ENCODE peak calls at places on chromosomes 16 and 17, in nine cellular contexts. B, H, Z, S, T, V, J, K and E are unnamed samples.

GRCh38 chr16:84199861-84200260 is 8.9 kb downstream of the ADAD2 start:
- DNase-seq in S (no peak), K (no peak), H (peak; percentile 56), Z (no peak), J (no peak), V (no peak), B (peak; percentile 70), T (no peak), E (no peak)

GRCh38 chr16:53754938-53755910 is 51.3 kb downstream of the FTO start:
- DNase-seq in V (peak; percentile 83), B (no peak), J (no peak), T (peak; percentile 60), Z (peak; percentile 65), K (peak; percentile 87), H (peak; percentile 66), S (no peak), E (peak; percentile 71)

GRCh38 chr16:27973678-27974077 is 89.8 kb downstream of the GSG1L start:
- DNase-seq in V (no peak), T (no peak), S (peak; percentile 15), H (no peak), B (no peak), Z (no peak), K (no peak), J (no peak), E (no peak)

GRCh38 chr17:67685351-67685750 is 32.4 kb upstream of the NOL11 start:
- DNase-seq in K (no peak), H (no peak), J (no peak), V (no peak), Z (no peak), T (no peak), S (no peak), B (no peak), E (no peak)

GRCh38 chr16:88297178-88297720 is 85.5 kb upstream of the ZNF469 start:
- DNase-seq in H (no peak), S (no peak), B (no peak), Z (no peak), V (no peak), J (no peak), K (no peak), T (no peak), E (no peak)

GRCh38 chr16:84520778-84521770 is 16.6 kb upstream of the MEAK7 start:
- DNase-seq in H (no peak), J (no peak), Z (no peak), K (no peak), B (peak; percentile 58), T (no peak), S (no peak), V (peak; percentile 66), E (no peak)

GRCh38 chr17:67221062-67221998 is 23.7 kb downstream of the HELZ start:
- DNase-seq in Z (no peak), T (peak; percentile 33), H (peak; percentile 61), K (peak; percentile 38), S (peak; percentile 63), V (peak; percentile 37), B (no peak), J (no peak), E (peak; percentile 76)

GRCh38 chr16:67447508-67448076 is 16.7 kb downstream of the HSD11B2 start:
- DNase-seq in B (no peak), J (no peak), T (peak; percentile 42), S (peak; percentile 68), H (peak; percentile 49), K (no peak), Z (peak; percentile 63), V (peak; percentile 53), E (peak; percentile 40)

GRCh38 chr17:42133461-42134041 is 10.9 kb downstream of the HSPB9 start:
- DNase-seq in K (no peak), Z (no peak), H (no peak), J (no peak), V (no peak), B (no peak), S (peak; percentile 81), T (no peak), E (no peak)

GRCh38 chr17:75509528-75510258 is 5.6 kb downstream of the CASKIN2 start:
- DNase-seq in B (peak; percentile 68), H (no peak), T (no peak), S (no peak), J (no peak), Z (no peak), V (no peak), K (no peak), E (no peak)

GRCh38 chr16:14399397-14400284 is 230.4 kb downstream of the PARN start:
- DNase-seq in H (peak; percentile 78), S (peak; percentile 86), B (no peak), V (peak; percentile 83), Z (no peak), J (no peak), K (peak; percentile 83), T (peak; percentile 62), E (peak; percentile 66)
- TF ChIP-seq CTCF in H (no peak), S (no peak), B (no peak), V (no peak), Z (no peak), J (no peak), K (no peak), T (no peak), E (no peak)

DNA sequence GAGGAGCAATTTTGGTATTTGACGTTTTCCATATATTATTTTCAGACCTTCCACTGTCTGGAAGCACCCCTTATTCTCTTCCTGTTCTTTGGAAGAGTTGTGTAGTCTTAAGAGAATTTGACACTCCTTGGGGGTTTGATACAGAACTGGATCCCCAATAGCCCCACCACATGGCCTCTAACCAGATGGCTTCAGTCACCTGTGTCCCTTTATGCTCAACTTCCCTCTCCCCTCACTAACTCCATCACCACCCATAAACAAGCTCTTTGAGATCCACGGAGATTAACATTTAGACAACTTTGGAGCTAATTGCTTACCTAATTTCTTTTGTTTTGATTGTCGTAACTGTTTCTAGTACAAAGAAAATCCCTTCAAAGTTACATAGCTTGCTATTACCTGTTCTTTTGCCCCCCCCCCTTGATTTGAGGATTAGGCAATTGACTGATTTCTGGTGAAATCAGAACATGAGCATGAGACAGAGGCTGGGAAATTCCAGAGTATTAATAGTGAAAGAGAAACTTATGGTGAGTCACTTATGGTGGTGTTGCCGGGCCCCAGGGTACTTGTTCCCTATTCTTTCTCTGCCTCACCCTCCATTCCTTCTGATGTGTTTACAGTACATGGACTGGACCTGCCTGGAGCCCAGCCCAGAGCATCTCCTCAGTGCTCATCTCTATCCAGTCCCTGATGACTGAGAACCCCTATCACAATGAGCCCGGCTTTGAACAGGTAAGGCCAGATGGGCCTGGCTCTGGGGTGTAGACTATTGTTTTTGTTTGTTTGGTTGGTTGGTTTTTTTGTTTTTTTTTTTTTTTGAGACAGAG is 7.5 kb downstream of the UBE2Z start:
- DNase-seq in V (peak; percentile 90), Z (peak; percentile 31), T (peak; percentile 93), S (peak; percentile 84), J (peak; percentile 76), K (peak; percentile 84), H (peak; percentile 84), B (no peak), E (peak; percentile 96)
- H3K4me3 ChIP-seq in V (no peak overlapping the region), Z (no peak overlapping the region), T (no peak overlapping the region), S (peak overlapping the region; percentile 54), J (no peak overlapping the region), K (peak overlapping the region; percentile 30), H (peak overlapping the region; percentile 42), B (no peak overlapping the region), E (no peak overlapping the region)

DNA sequence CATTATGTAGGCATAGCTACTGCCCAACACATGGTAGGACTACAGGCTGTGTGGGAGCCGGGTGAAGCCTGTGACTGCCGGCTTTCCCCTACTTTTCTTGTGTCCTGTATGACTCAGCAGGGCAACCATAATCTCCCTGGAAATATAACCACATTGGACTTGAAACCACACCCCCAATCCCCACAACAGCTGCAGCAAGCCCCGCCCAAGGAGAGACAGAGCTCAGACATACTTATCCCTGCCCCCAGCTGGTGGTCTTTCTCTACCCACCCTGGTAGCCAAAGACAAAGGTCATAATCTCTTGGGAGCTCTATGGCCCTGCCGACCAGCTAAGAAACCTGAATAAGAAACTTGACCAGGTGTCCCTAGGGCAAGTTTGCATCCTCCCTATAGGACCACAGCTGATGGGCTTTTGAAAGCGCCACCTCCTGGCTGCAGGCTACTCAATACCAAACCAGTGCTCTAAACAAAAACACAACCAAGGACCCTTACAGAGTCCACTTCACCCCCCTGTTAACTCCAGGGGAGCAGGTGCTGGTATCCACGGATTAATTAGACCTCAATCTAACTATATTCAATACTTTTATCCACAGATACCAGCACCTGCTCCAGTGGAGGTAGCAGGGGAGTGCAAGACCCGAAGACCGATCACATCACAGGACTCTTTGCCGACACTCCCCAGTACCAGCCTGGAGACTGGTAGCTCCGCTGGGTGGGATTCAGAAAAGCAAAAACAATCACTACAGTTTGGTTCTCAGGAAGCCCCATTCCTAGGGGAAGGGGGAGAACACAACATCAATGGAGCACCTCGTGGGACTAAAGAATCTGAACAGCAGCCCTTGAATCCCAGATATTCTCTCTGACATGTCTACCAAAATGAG is 91.2 kb downstream of the IRX5 start:
- DNase-seq in H (peak; percentile 33), T (no peak), Z (no peak), J (peak; percentile 45), K (peak; percentile 65), S (peak; percentile 5), B (no peak), V (peak; percentile 35), E (peak; percentile 19)
- TF ChIP-seq CTCF in H (no peak), T (no peak), Z (no peak), J (peak; percentile 22), K (no peak), S (no peak), B (no peak), V (no peak), E (peak; percentile 2)

GRCh38 chr17:55266958-55267688 is 2.4 kb downstream of the HLF start:
- DNase-seq in H (no peak), Z (no peak), T (no peak), J (no peak), S (no peak), K (no peak), V (no peak), B (no peak), E (no peak)
- H3K4me3 ChIP-seq in H (no peak overlapping the region), Z (no peak overlapping the region), T (no peak overlapping the region), J (no peak overlapping the region), S (no peak overlapping the region), K (no peak overlapping the region), V (no peak overlapping the region), B (peak overlapping the region; percentile 61), E (no peak overlapping the region)

GRCh38 chr17:20941872-20942271 is 100.9 kb downstream of the USP22 start:
- DNase-seq in B (no peak), Z (no peak), J (no peak), H (no peak), K (no peak), V (no peak), S (no peak), T (no peak), E (no peak)

GRCh38 chr17:20934288-20934687 is 108.5 kb downstream of the USP22 start:
- DNase-seq in T (no peak), H (no peak), B (no peak), K (peak; percentile 7), Z (no peak), V (no peak), S (no peak), J (no peak), E (no peak)

GRCh38 chr17:20935740-20936139 is 107.1 kb downstream of the USP22 start:
- DNase-seq in H (peak; percentile 60), S (no peak), Z (no peak), K (peak; percentile 84), V (peak; percentile 85), J (peak; percentile 37), T (peak; percentile 75), B (no peak), E (peak; percentile 92)

DNA sequence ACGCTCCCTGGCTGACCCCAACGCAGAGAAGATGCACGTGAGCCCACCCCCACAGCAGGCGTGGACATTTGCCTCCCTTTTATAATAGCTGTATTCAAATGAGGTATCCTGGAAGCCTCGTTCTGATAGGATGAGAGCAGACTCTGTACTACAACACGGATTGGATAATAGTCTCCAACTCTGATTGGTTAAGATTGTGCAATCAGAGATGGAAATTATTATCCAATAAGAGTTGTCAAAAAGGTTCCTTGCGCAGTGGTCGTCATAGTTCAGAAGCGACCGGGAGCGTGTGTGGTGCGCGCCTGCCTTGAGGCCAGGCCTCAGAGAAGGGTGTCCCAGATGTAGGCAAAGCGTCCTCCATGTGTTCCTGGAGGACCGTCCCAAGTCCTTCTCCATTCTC is 104.6 kb downstream of the USP22 start:
- DNase-seq in J (no peak), T (no peak), H (no peak), Z (no peak), K (no peak), S (no peak), V (no peak), B (no peak), E (no peak)
- TF ChIP-seq CTCF in J (no peak), T (no peak), H (no peak), Z (no peak), K (no peak), S (no peak), V (no peak), B (no peak), E (no peak)